ENCODE peak calls at places on chromosomes 2 and 18, in nine cellular contexts. M, O, H, Y, U, E, W, S and D are unnamed samples.

GRCh38 chr2:239143858-239144712 is 256.7 kb downstream of the HDAC4 start:
- DNase-seq in M (peak; percentile 21), O (peak; percentile 56), H (no peak), Y (no peak), U (no peak), E (no peak), W (peak; percentile 28), S (peak; percentile 38), D (peak; percentile 50)

GRCh38 chr2:189049709-189050108 is 75.5 kb downstream of the COL3A1 start:
- DNase-seq in M (no peak), O (no peak), H (no peak), Y (no peak), U (no peak), E (no peak), W (no peak), S (no peak), D (no peak)

GRCh38 chr2:202376460-202377307 is 557 bp downstream of the BMPR2 start:
- DNase-seq in M (no peak), O (no peak), H (no peak), Y (no peak), U (peak; percentile 87), E (peak; percentile 51), W (no peak), S (peak; percentile 27), D (no peak)

GRCh38 chr2:217666338-217666737 is 336.5 kb downstream of the TNS1 start:
- DNase-seq in M (no peak), O (no peak), H (no peak), Y (no peak), U (no peak), E (no peak), W (no peak), S (no peak), D (no peak)

GRCh38 chr2:226963528-226963927 is 127.7 kb downstream of the RHBDD1 start:
- DNase-seq in M (peak; percentile 44), O (no peak), H (no peak), Y (no peak), U (no peak), E (no peak), W (no peak), S (peak; percentile 10), D (no peak)

GRCh38 chr2:20916604-20917286 is 93.8 kb upstream of the LDAH start:
- DNase-seq in M (no peak), O (no peak), H (no peak), Y (peak; percentile 70), U (no peak), E (no peak), W (peak; percentile 74), S (no peak), D (no peak)

GRCh38 chr2:236997086-236997485 is 88.6 kb upstream of the COPS8 start:
- DNase-seq in M (no peak), O (no peak), H (peak; percentile 59), Y (no peak), U (no peak), E (no peak), W (no peak), S (no peak), D (no peak)

GRCh38 chr2:190180313-190181065 is 118.0 kb upstream of the MSTN start:
- DNase-seq in M (peak; percentile 44), O (peak; percentile 52), H (peak; percentile 57), Y (no peak), U (peak; percentile 90), E (peak; percentile 82), W (peak; percentile 86), S (peak; percentile 83), D (peak; percentile 63)

GRCh38 chr2:130920417-130921030 is 83.8 kb downstream of the ARHGEF4 start:
- DNase-seq in M (peak; percentile 62), O (no peak), H (peak; percentile 68), Y (peak; percentile 92), U (no peak), E (peak; percentile 72), W (peak; percentile 62), S (peak; percentile 75), D (no peak)

GRCh38 chr18:80225685-80226084 is 21.6 kb downstream of the PARD6G start:
- DNase-seq in M (no peak), O (no peak), H (no peak), Y (no peak), U (no peak), E (no peak), W (no peak), S (no peak), D (no peak)

GRCh38 chr2:96868555-96869280 is 1.2 kb downstream of the SEMA4C start:
- DNase-seq in M (peak; percentile 54), O (peak; percentile 89), H (peak; percentile 75), Y (no peak), U (peak; percentile 96), E (peak; percentile 85), W (peak; percentile 95), S (peak; percentile 94), D (peak; percentile 83)

GRCh38 chr18:72965616-72966015 is 97.8 kb upstream of the NETO1 start:
- DNase-seq in M (no peak), O (no peak), H (no peak), Y (no peak), U (no peak), E (no peak), W (no peak), S (no peak), D (no peak)
- TF ChIP-seq POLR2A in M (no peak), O (no peak), H (no peak), Y (no peak), U (no peak), E (no peak), W (no peak), S (no peak), D (no peak)

DNA sequence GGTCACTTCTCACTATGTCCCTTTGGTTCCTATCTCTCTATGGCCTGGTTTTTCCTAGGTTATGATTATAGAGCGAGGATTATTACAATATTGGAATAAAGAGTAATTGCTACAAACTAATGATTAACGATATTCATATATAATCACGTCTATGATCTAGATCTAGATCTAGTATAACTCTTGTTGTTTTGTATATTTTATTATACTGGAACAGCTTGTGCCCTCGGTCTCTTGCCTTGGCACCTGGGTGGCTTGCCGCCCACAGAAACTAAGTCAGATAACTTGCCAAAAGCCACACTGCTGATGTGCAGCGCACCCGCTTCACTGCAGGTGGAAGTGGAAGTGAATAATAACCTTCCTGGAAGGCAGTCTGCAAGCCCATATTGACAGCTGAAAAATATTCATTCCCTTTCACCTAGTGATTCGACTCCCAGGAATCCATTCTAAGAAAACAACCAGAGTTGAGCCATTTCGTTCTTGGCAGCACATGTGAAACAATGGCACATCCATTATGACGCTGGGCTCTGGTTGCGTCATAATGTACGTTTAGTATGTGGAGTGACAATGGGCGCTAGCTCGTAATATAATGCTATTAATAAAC is 725 bp upstream of the ANKRD53 start:
- DNase-seq in M (no peak), O (no peak), H (peak; percentile 49), Y (peak; percentile 90), U (no peak), E (peak; percentile 57), W (peak; percentile 36), S (no peak), D (no peak)
- TF ChIP-seq POLR2AphosphoS5 in M (no peak), O (no peak), H (peak; percentile 65), Y (peak; percentile 50), U (peak; percentile 38), E (peak; percentile 39), W (no peak), S (no peak), D (no peak)

DNA sequence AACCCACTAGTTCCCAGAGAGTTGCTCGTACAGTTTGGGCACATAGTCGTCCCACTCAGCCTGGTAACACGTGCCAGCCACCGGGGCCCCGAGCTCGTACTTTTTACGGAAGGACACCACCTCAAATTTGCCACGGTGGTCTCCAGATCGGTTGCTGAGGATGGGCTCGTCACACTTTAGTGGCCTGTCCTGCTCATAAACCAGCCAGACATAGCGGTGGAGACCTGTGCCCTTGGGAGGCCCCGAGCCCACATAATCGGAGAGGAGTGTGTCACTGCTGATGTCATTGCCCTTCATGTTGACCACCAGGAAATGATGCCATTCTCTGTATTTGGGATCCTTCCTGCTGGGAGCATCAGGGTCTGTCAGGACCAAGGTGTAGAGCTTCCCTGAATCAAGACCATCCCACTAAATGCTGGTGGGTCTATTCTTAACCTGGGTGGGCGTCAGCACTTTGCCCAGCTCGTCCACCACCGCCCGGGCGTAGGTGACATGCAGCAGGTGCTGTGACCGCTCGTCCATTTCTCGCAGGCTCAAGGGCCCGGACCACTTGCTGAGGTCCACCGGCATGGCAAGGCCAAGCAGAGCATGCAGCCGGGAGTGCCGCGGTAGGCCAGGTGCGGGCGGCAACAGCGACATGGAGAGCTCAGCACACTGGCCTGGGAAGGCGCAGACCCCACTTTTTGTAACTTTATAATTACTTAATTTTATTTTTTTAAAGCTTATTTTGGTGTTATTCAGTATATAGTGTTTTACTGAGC is 12.9 kb downstream of the RETSAT start:
- DNase-seq in M (no peak), O (no peak), H (no peak), Y (no peak), U (peak; percentile 76), E (no peak), W (no peak), S (no peak), D (no peak)
- TF ChIP-seq POLR2A in M (no peak), O (no peak), H (no peak), Y (no peak), U (no peak), E (no peak), W (no peak), S (no peak), D (no peak)

GRCh38 chr18:678482-679182 is 21.2 kb downstream of the TYMS start:
- DNase-seq in M (no peak), O (no peak), H (no peak), Y (no peak), U (peak; percentile 34), E (no peak), W (no peak), S (no peak), D (no peak)
- TF ChIP-seq POLR2AphosphoS5 in M (no peak), O (no peak), H (no peak), Y (no peak), U (no peak), E (no peak), W (no peak), S (no peak), D (no peak)

GRCh38 chr2:196635156-196635555 is 4.4 kb upstream of the CCDC150 start:
- DNase-seq in M (no peak), O (no peak), H (no peak), Y (no peak), U (no peak), E (no peak), W (no peak), S (no peak), D (no peak)

GRCh38 chr2:196640031-196640548 is 575 bp downstream of the CCDC150 start:
- DNase-seq in M (no peak), O (peak; percentile 5), H (no peak), Y (no peak), U (no peak), E (no peak), W (no peak), S (no peak), D (no peak)

GRCh38 chr2:196638765-196639164 is 750 bp upstream of the CCDC150 start:
- DNase-seq in M (no peak), O (no peak), H (no peak), Y (no peak), U (peak; percentile 25), E (no peak), W (no peak), S (no peak), D (no peak)

GRCh38 chr2:196639180-196640030 is at the start of gene CCDC150:
- DNase-seq in M (peak; percentile 88), O (peak; percentile 92), H (peak; percentile 94), Y (peak; percentile 95), U (peak; percentile 97), E (peak; percentile 94), W (peak; percentile 94), S (peak; percentile 87), D (peak; percentile 95)
- TF ChIP-seq POLR2A in M (peak; percentile 69), O (peak; percentile 58), H (no peak), Y (no peak), U (no peak), E (no peak), W (peak; percentile 79), S (peak; percentile 78), D (no peak)